ENCODE peak calls at places on chromosome 5, in five cellular contexts. J is HCT116, C is fibroblast of the aortic adventitia, M is cardiac muscle cell, D is tibial artery. T is an unnamed sample.

GRCh38 chr5:78803386-78803785 is 154.8 kb upstream of the LHFPL2 start:
- DNase-seq in D (peak), M (peak), J (no peak), C (peak), T (no peak)

GRCh38 chr5:29238115-29238514 is 1955.4 kb upstream of the CDH6 start:
- DNase-seq in D (no peak), J (no peak), C (no peak), M (no peak), T (no peak)

GRCh38 chr5:53779541-53779981 is 219.1 kb downstream of the NDUFS4 start:
- DNase-seq in M (peak), C (peak), D (no peak), J (no peak), T (peak)

GRCh38 chr5:142720561-142721275 is 34.8 kb upstream of the FGF1 start:
- DNase-seq in D (no peak), J (no peak), M (peak), C (no peak), T (no peak)

GRCh38 chr5:94618029-94618492 is 343 bp downstream of the KIAA0825 start:
- DNase-seq in M (peak), D (peak), J (peak), C (peak), T (peak)

GRCh38 chr5:80871541-80871961 is 88.6 kb upstream of the RASGRF2 start:
- DNase-seq in D (no peak), C (peak), J (peak), M (peak), T (peak)

GRCh38 chr5:122019936-122020590 is 58.0 kb downstream of the LOX start:
- DNase-seq in M (peak), J (no peak), D (no peak), C (no peak), T (peak)

GRCh38 chr5:50738864-50739263 is 72.4 kb downstream of the PARP8 start:
- DNase-seq in D (no peak), C (no peak), M (no peak), J (no peak), T (no peak)

GRCh38 chr5:166596043-166596442 is 1695.4 kb upstream of the WWC1 start:
- DNase-seq in J (no peak), C (no peak), D (no peak), M (no peak), T (no peak)

GRCh38 chr5:65100846-65101678 is 332.3 kb downstream of the CWC27 start:
- DNase-seq in M (peak), C (peak), D (peak), J (peak), T (peak)

GRCh38 chr5:65854931-65855330 is 71.4 kb upstream of the ERBIN start:
- DNase-seq in C (peak), D (no peak), J (no peak), M (no peak), T (no peak)

GRCh38 chr5:141692919-141693848 is 11.2 kb upstream of the ARAP3 start:
- DNase-seq in M (peak), D (no peak), C (peak), J (no peak), T (peak)

GRCh38 chr5:99063737-99064136 is 134.9 kb upstream of the CHD1 start:
- DNase-seq in D (no peak), J (no peak), M (no peak), C (no peak), T (no peak)

GRCh38 chr5:80967500-80968181 is 7.5 kb downstream of the RASGRF2 start:
- DNase-seq in D (no peak), C (peak), J (no peak), M (peak), T (peak)

GRCh38 chr5:93092349-93093105 is 488.5 kb downstream of the NR2F1-AS1 start:
- DNase-seq in C (peak), J (no peak), D (no peak), M (peak), T (peak)
- TF ChIP-seq CTCF in C (peak), J (no peak), D (no peak), M (peak), T (peak)

DNA sequence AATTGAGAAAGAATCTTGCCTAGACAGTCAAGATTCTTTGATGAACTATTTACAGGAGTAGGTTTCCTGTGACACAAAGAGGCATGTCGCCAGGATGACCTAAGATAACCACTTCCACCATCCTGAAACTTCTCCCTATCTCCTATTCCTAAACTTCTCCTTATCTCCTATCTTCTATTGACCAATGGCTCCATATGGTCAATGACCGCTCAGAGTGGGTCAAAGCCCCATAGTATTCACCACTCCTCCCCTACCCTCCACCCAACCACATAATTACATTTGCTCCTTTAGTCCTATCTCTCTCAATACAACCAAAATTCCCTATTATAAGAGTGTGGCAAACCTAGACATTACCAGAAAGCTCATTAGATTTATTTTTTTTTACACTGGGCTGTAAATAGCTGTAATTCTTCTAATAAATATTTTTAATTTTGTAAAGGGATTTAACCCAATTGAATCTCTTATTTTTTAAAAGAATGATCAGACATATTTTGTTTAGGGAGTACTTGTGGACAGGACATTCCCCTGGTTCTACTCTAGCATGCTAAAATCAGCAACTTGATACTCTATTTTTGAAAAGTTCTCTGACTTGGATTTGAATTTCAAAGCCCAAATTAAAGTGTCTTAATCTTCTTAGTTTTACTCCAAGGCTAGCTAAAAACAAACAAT is 415.9 kb upstream of the CCNH start:
- DNase-seq in D (no peak), J (no peak), M (no peak), C (no peak), T (no peak)
- H3K4me3 ChIP-seq in D (no peak), J (no peak), M (no peak), C (no peak), T (no peak)

DNA sequence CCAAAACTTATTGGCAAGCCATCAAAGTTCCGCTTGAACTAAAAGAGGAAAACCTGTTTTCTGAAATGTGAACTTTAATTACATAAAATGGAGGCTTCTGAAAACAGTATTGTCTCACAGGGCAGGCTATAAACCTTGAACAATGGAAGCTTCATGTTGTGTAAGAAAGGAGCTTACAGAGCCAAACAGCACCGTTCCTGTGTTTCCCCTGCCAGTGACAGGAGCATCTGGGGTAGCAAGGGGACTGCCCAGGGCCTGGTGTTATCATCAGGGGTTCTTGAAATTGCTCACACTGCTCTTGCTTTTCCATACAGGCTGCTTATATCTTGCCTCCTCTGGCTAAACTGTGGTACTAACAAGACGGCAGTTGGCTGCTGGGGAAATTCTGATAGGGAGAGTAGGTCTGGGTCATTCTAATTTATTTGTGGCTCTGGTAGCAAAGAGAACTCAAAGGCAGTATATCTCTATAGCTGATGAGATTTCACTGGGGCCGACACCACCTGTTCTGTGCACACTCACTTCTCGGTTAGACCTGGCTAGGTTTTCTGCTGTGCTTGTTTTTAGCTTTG is 40.4 kb downstream of the BASP1 start:
- DNase-seq in J (no peak), C (peak), D (no peak), M (peak), T (no peak)
- TF ChIP-seq CTCF in J (no peak), C (no peak), D (no peak), M (no peak), T (no peak)

GRCh38 chr5:174750720-174751119 is 26.3 kb downstream of the MSX2 start:
- DNase-seq in C (peak), D (no peak), M (peak), J (no peak), T (peak)
- H3K4me3 ChIP-seq in C (no peak), D (peak), M (peak), J (peak), T (peak)

GRCh38 chr5:123947797-123948196 is 435.8 kb downstream of the CSNK1G3 start:
- DNase-seq in J (no peak), C (no peak), M (no peak), D (no peak), T (no peak)
- TF ChIP-seq CTCF in J (no peak), C (no peak), M (no peak), D (no peak), T (no peak)

DNA sequence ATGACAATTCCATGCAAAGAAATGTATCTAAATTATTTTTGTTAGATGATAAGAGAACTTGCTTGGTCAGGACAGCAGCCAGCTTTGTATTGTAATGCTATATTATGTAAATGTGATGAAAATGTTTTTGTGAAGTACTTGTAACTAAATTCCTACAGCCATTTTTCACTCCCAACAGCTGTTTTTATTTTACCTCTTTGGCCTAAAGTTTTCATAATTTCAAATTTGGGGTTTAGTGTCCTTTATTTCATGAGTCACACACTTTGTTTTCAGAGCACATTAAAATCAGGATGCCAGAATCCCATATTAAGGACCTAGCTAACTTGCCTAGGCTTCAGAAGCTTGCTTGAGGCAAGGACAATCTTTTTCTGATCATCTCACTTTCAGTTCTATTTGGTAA is 64.1 kb downstream of the WDR41 start:
- DNase-seq in D (no peak), M (no peak), C (peak), J (no peak), T (no peak)
- H3K4me3 ChIP-seq in D (no peak), M (no peak), C (no peak), J (no peak), T (no peak)